ENCODE peak calls at places on chromosomes 7 and 10, in eight cellular contexts. Q is hepatocyte, O is MM.1S, L is OCI-LY7, G is HCT116, Y is SK-N-SH, U is neural progenitor cell, B is PC-3. X is an unnamed sample.

GRCh38 chr10:75770634-75771081 is 339.2 kb downstream of the LRMDA start:
- DNase-seq in B (no peak), G (no peak), Q (no peak), L (no peak), O (no peak), Y (no peak), U (no peak), X (no peak)

GRCh38 chr7:137985897-137986251 is 16.0 kb downstream of the CREB3L2 start:
- DNase-seq in G (no peak), O (no peak), Y (no peak), L (peak; percentile 74), U (no peak), Q (no peak), B (no peak), X (no peak)

GRCh38 chr7:105365541-105366534 is 22.9 kb downstream of the SRPK2 start:
- DNase-seq in U (no peak), Q (no peak), O (no peak), B (peak; percentile 12), G (no peak), L (no peak), Y (no peak), X (no peak)

GRCh38 chr7:113100091-113100723 is 13.6 kb upstream of the GPR85 start:
- DNase-seq in G (no peak), B (no peak), Q (peak; percentile 73), U (no peak), O (no peak), L (no peak), Y (peak; percentile 49), X (no peak)

GRCh38 chr7:87213801-87214200 is 5.7 kb downstream of the TMEM243 start:
- DNase-seq in U (no peak), B (no peak), L (no peak), O (no peak), G (no peak), Y (no peak), Q (no peak), X (no peak)

GRCh38 chr7:67022501-67022900 is 25.9 kb downstream of the TYW1 start:
- DNase-seq in L (no peak), Q (no peak), B (no peak), O (no peak), G (no peak), U (no peak), Y (no peak), X (no peak)

GRCh38 chr7:114414151-114415053 is at the start of gene FOXP2:
- DNase-seq in G (no peak), Q (no peak), U (peak; percentile 14), B (no peak), L (no peak), Y (no peak), O (no peak), X (no peak)

GRCh38 chr10:24616536-24616935 is 107.2 kb downstream of the ARHGAP21 start:
- DNase-seq in U (no peak), L (no peak), G (no peak), Q (no peak), Y (no peak), O (no peak), B (peak; percentile 59), X (no peak)

GRCh38 chr7:138738551-138739335 is 37.6 kb upstream of the SVOPL start:
- DNase-seq in U (peak; percentile 86), O (peak; percentile 91), G (peak; percentile 78), Q (peak; percentile 91), Y (peak; percentile 83), B (peak; percentile 88), L (peak; percentile 75), X (peak; percentile 91)

GRCh38 chr7:102117743-102118142 is 168.9 kb upstream of the SH2B2 start:
- DNase-seq in Y (peak; percentile 45), G (no peak), B (no peak), O (no peak), Q (no peak), L (no peak), U (no peak), X (no peak)

GRCh38 chr10:130747946-130748345 is 563.6 kb downstream of the TCERG1L start:
- DNase-seq in U (no peak), G (no peak), Q (no peak), B (no peak), Y (no peak), O (no peak), L (no peak), X (no peak)

GRCh38 chr7:7349156-7349555 is 166.8 kb downstream of the C1GALT1 start:
- DNase-seq in B (no peak), G (no peak), L (no peak), U (no peak), Y (no peak), O (no peak), Q (no peak), X (no peak)

GRCh38 chr7:129801882-129802281 is 150.9 kb downstream of the UBE2H start:
- DNase-seq in B (no peak), O (peak; percentile 33), Q (no peak), L (no peak), Y (no peak), U (no peak), G (no peak), X (peak; percentile 76)

GRCh38 chr7:77702451-77703219 is 6.4 kb downstream of the RSBN1L start:
- DNase-seq in U (no peak), L (no peak), Y (no peak), Q (no peak), O (no peak), B (no peak), G (no peak), X (no peak)

GRCh38 chr10:18437486-18437885 is 213.9 kb downstream of the NSUN6 start:
- DNase-seq in Y (no peak), U (no peak), Q (no peak), B (peak; percentile 6), G (no peak), L (no peak), O (no peak), X (no peak)

GRCh38 chr7:117728858-117729257 is 144.4 kb downstream of the CTTNBP2 start:
- DNase-seq in Y (no peak), Q (no peak), B (no peak), O (no peak), L (no peak), G (no peak), U (peak; percentile 65), X (no peak)

GRCh38 chr10:47040041-47040491 is 128.8 kb downstream of the PTPN20 start:
- DNase-seq in B (no peak), O (no peak), Q (no peak), L (no peak), G (no peak), Y (no peak), U (no peak), X (no peak)

DNA sequence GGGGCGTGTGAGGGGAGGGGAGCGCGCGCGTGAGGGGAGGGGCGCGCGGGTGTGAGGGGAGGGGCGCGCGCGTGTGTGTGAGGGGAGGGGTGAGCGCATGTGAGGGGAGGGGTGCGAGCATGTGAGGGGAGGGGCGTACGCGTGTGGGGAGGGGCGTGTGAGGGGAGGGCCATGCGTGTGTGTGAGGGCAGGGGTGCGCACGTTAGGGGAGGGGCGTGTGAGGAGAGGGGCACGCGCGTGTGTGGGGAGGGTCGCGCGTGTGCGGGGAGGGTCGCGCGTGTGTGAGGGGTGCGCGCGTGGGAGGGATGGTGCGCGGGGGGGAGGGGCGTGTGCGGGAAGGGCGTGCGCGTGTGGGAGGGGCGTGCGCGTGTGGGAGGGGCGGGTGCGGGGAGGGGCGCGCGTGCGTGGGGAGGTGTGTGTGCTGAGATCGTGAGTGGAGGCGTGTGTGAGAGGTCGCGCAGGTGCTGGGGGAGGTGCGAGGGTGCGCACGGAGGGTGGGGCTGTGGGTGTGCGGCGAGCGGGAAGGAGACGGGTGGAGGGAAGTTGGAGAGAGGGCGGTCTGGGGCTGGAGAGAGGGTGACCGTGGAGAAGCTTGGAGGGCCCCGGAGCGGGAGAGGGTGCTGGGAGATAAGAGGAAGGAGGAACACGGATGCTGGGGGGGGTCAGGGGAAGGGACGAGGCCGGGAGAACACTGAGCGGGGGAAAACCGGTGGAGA is 19.7 kb downstream of the MXI1 start:
- DNase-seq in B (no peak), O (no peak), G (peak; percentile 49), U (peak; percentile 64), Q (peak; percentile 70), L (no peak), Y (no peak), X (peak; percentile 76)
- TF ChIP-seq EZH2phosphoT487 in B (no peak), O (no peak), G (no peak), U (no peak), Q (no peak), L (no peak), Y (no peak), X (no peak)

GRCh38 chr10:30821994-30822692 is 192.6 kb upstream of the LYZL2 start:
- DNase-seq in U (no peak), G (no peak), O (no peak), Q (no peak), B (no peak), L (no peak), Y (no peak), X (no peak)
- TF ChIP-seq CTCF in U (no peak), G (no peak), O (no peak), Q (no peak), B (no peak), L (no peak), Y (no peak), X (peak; percentile 16)

GRCh38 chr10:44567471-44567870 is 182.6 kb upstream of the CXCL12 start:
- DNase-seq in Q (no peak), L (no peak), O (no peak), Y (no peak), U (no peak), B (no peak), G (no peak), X (no peak)
- TF ChIP-seq EZH2phosphoT487 in Q (no peak), L (no peak), O (no peak), Y (no peak), U (no peak), B (no peak), G (no peak), X (no peak)

GRCh38 chr10:11407939-11408338 is 203.5 kb downstream of the USP6NL start:
- DNase-seq in Y (no peak), L (peak; percentile 12), B (no peak), O (no peak), G (no peak), U (no peak), Q (no peak), X (no peak)

GRCh38 chr10:11414314-11415038 is 197.0 kb downstream of the USP6NL start:
- DNase-seq in B (no peak), G (no peak), U (no peak), Q (no peak), O (no peak), L (no peak), Y (no peak), X (no peak)

GRCh38 chr10:11409357-11409756 is 202.1 kb downstream of the USP6NL start:
- DNase-seq in Q (no peak), L (no peak), B (no peak), Y (no peak), U (no peak), O (no peak), G (no peak), X (no peak)

GRCh38 chr10:11415095-11415494 is 196.4 kb downstream of the USP6NL start:
- DNase-seq in U (no peak), O (no peak), L (no peak), G (no peak), Q (no peak), Y (no peak), B (no peak), X (no peak)

DNA sequence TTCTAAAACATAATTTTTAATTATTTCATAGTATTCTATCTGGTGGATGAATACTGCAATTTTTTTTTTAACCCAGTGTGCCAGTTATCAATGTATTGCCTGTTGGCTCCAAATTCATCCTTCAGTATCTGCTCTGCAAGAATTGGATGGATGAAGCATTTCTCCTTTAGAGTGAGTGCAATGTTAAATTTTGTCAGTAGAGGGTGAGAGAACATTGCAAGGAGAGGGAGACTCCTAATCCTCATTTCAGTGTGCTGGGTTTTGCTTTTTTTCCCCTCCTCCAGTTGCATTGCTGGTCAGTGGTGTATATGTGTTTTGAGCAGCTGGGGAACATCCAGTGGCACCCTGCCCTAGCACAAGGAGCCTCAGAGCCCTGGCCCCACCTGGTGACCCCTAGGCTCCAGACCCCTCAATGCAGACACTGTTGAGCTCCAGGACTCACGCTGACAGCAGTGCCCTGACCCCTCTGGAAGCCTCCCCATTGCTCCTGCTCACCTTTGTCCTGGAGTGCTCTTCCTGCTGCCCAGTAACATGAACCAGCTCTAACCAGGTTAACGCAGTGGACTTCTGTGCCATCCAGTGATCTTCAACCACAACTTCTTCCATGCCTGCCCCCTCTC is 199.4 kb downstream of the USP6NL start:
- DNase-seq in O (no peak), G (no peak), Q (no peak), Y (no peak), B (no peak), U (no peak), L (peak; percentile 23), X (peak; percentile 60)
- TF ChIP-seq CTCF in O (peak; percentile 15), G (peak; percentile 28), Q (no peak), Y (no peak), B (peak; percentile 22), U (peak; percentile 27), L (peak; percentile 73), X (peak; percentile 75)

X was measured in GM23338.